ENCODE peak calls at places on chromosomes 5 and 9, in nine cellular contexts. I is HCEC 1CT; J is mesothelial cell of epicardium; M is T follicular helper cell; S is omental fat pad; D is DMS 273 treated with DMSO at 0.1 percent for 48 hours; U is stimulated activated naive CD8-positive, alpha-beta T cell treated with anti-CD3 and anti-CD28 coated beads, Interleukin-15, Interleukin-2, amounts not matched to agents 100 U/mL and 50 U/mL, for 24 hours; Y is hippocampal formation; N is activated CD8-positive, alpha-beta memory T cell treated with anti-CD3 and anti-CD28 coated beads for 48 hours. Q is an unnamed sample.

GRCh38 chr5:33657804-33658435 is 217.2 kb downstream of the TARS1 start:
- DNase-seq in D (no peak), J (no peak), Y (no peak), S (no peak), U (no peak), M (no peak), I (no peak), N (no peak), Q (no peak)

GRCh38 chr9:135887585-135888050 is 19.7 kb downstream of the CAMSAP1 start:
- DNase-seq in M (peak; percentile 39), S (no peak), D (no peak), J (no peak), Y (no peak), N (peak; percentile 37), I (no peak), U (peak; percentile 67), Q (peak; percentile 26)

GRCh38 chr9:125990186-125990792 is 243.1 kb downstream of the PBX3 start:
- DNase-seq in I (no peak), D (no peak), Y (no peak), U (no peak), J (peak; percentile 8), N (no peak), S (no peak), M (no peak), Q (no peak)

GRCh38 chr5:179453616-179454015 is 96.7 kb upstream of the RUFY1 start:
- DNase-seq in Y (no peak), J (no peak), I (no peak), U (no peak), D (no peak), N (no peak), S (no peak), M (no peak), Q (no peak)

GRCh38 chr5:83503662-83504061 is 32.1 kb downstream of the VCAN start:
- DNase-seq in D (peak; percentile 12), U (no peak), Y (no peak), I (peak; percentile 41), N (no peak), J (no peak), M (no peak), S (no peak), Q (no peak)

GRCh38 chr9:116594552-116594951 is 92.6 kb upstream of the TRIM32 start:
- DNase-seq in Y (no peak), D (no peak), U (no peak), J (no peak), I (peak; percentile 90), S (no peak), M (no peak), N (no peak), Q (no peak)

GRCh38 chr9:89473762-89474469 is 24.0 kb downstream of the SEMA4D start:
- DNase-seq in Y (no peak), U (no peak), J (no peak), S (no peak), D (no peak), N (no peak), I (no peak), M (no peak), Q (no peak)

GRCh38 chr9:129863059-129863690 is 27.9 kb downstream of the USP20 start:
- DNase-seq in N (peak; percentile 54), M (peak; percentile 45), U (peak; percentile 79), S (no peak), Y (no peak), I (no peak), J (no peak), D (no peak), Q (peak; percentile 34)

GRCh38 chr5:109907751-109908150 is 218.0 kb downstream of the MAN2A1 start:
- DNase-seq in S (no peak), Y (no peak), D (peak; percentile 32), J (no peak), M (no peak), N (no peak), U (no peak), I (peak; percentile 70), Q (no peak)

GRCh38 chr9:38003230-38003629 is 65.8 kb downstream of the SHB start:
- DNase-seq in U (no peak), S (no peak), D (no peak), Y (no peak), I (no peak), N (no peak), M (no peak), J (no peak), Q (no peak)

GRCh38 chr9:90331826-90332575 is 310.6 kb downstream of the DIRAS2 start:
- DNase-seq in U (no peak), M (no peak), N (no peak), S (no peak), D (no peak), J (no peak), I (peak; percentile 56), Y (no peak), Q (no peak)

GRCh38 chr5:9445989-9446388 is 99.9 kb downstream of the SEMA5A start:
- DNase-seq in I (peak; percentile 33), U (no peak), M (no peak), N (no peak), S (no peak), J (no peak), D (no peak), Y (no peak), Q (no peak)

GRCh38 chr9:37035472-37036236 is 1.6 kb upstream of the PAX5 start:
- DNase-seq in U (no peak), M (no peak), Y (no peak), I (no peak), J (no peak), S (no peak), D (no peak), N (no peak), Q (no peak)

GRCh38 chr5:115165790-115166189 is 3.9 kb downstream of the TRIM36 start:
- DNase-seq in U (no peak), I (no peak), J (no peak), S (no peak), M (no peak), N (no peak), Y (no peak), D (no peak), Q (no peak)

GRCh38 chr9:116095403-116095802 is 58.2 kb upstream of the PAPPA start:
- DNase-seq in D (no peak), N (no peak), M (no peak), Y (no peak), I (no peak), J (no peak), S (no peak), U (no peak), Q (no peak)

Q was measured in stomach.